ENCODE peak calls at places on chromosomes 11 and 22, in five cellular contexts. T, Q, B, L and S are unnamed samples.

GRCh38 chr22:28759861-28760560 is 12.5 kb upstream of the CCDC117 start:
- DNase-seq in Q (no peak), L (no peak), B (peak; percentile 65), T (no peak), S (peak; percentile 5)

GRCh38 chr11:10388096-10388495 is 67.0 kb upstream of the AMPD3 start:
- DNase-seq in Q (no peak), B (no peak), L (no peak), T (no peak), S (no peak)

GRCh38 chr11:69207165-69207889 is 51.6 kb downstream of the SMIM38 start:
- DNase-seq in Q (no peak), B (no peak), T (no peak), L (no peak), S (no peak)

GRCh38 chr22:24338701-24339451 is 68.2 kb downstream of the SPECC1L start:
- DNase-seq in L (no peak), B (peak; percentile 55), Q (no peak), T (no peak), S (peak; percentile 83)

GRCh38 chr11:119758291-119758690 is 29.3 kb upstream of the NECTIN1 start:
- DNase-seq in L (no peak), B (peak; percentile 58), Q (no peak), T (peak; percentile 18), S (peak; percentile 73)

GRCh38 chr22:49687333-49687732 is 140.3 kb downstream of the BRD1 start:
- DNase-seq in T (no peak), Q (no peak), B (no peak), L (no peak), S (no peak)

GRCh38 chr11:15093432-15093831 is 20.0 kb downstream of the CALCB start:
- DNase-seq in B (no peak), Q (no peak), L (no peak), T (no peak), S (no peak)

GRCh38 chr11:115613986-115614625 is 109.9 kb upstream of the CADM1 start:
- DNase-seq in Q (no peak), L (no peak), T (peak; percentile 19), B (peak; percentile 66), S (peak; percentile 6)

GRCh38 chr11:33375688-33376311 is 118.6 kb downstream of the HIPK3 start:
- DNase-seq in L (no peak), Q (no peak), T (peak; percentile 34), B (no peak), S (peak; percentile 29)

GRCh38 chr11:119323532-119324033 is 6.7 kb upstream of the MCAM start:
- DNase-seq in Q (peak; percentile 75), L (peak; percentile 57), T (peak; percentile 78), B (peak; percentile 93), S (peak; percentile 78)